ENCODE peak calls at places on chromosome 12, in four cellular contexts. One of them, this sample, is unnamed.

GRCh38 chr12:100913872-100914600 is 119.5 kb downstream of the ANO4 start:
- DNase-seq in neural crest cell: no peak
- DNase-seq in upper lobe of left lung: no peak
- DNase-seq in nephron progenitor cell: no peak
- DNase-seq in this sample: no peak

GRCh38 chr12:33945438-33945784 is 76.9 kb upstream of the ALG10 start:
- DNase-seq in neural crest cell: no peak
- DNase-seq in upper lobe of left lung: no peak
- DNase-seq in nephron progenitor cell: no peak
- DNase-seq in this sample: no peak

GRCh38 chr12:48084066-48084465 is 21.8 kb downstream of the SENP1 start:
- DNase-seq in neural crest cell: no peak
- DNase-seq in upper lobe of left lung: no peak
- DNase-seq in nephron progenitor cell: no peak
- DNase-seq in this sample: no peak

GRCh38 chr12:86158956-86159355 is 97.2 kb downstream of the MGAT4C start:
- DNase-seq in neural crest cell: no peak
- DNase-seq in upper lobe of left lung: no peak
- DNase-seq in nephron progenitor cell: no peak
- DNase-seq in this sample: no peak

GRCh38 chr12:65010437-65010836 is 110.7 kb downstream of the WIF1 start:
- DNase-seq in neural crest cell: no peak
- DNase-seq in upper lobe of left lung: no peak
- DNase-seq in nephron progenitor cell: no peak
- DNase-seq in this sample: no peak

GRCh38 chr12:54933381-54933780 is 51.2 kb downstream of the TESPA1 start:
- DNase-seq in neural crest cell: no peak
- DNase-seq in upper lobe of left lung: no peak
- DNase-seq in nephron progenitor cell: no peak
- DNase-seq in this sample: no peak

GRCh38 chr12:108832730-108833354 is 24.5 kb downstream of the SSH1 start:
- DNase-seq in neural crest cell: no peak
- DNase-seq in upper lobe of left lung: no peak
- DNase-seq in nephron progenitor cell: no peak
- DNase-seq in this sample: no peak

GRCh38 chr12:110354172-110354780 is 49.2 kb downstream of the ANAPC7 start:
- DNase-seq in neural crest cell: no peak
- DNase-seq in upper lobe of left lung: no peak
- DNase-seq in nephron progenitor cell: no peak
- DNase-seq in this sample: no peak

GRCh38 chr12:58306266-58306995 is 365.1 kb downstream of the ATP23 start:
- DNase-seq in neural crest cell: no peak
- DNase-seq in upper lobe of left lung: no peak
- DNase-seq in nephron progenitor cell: no peak
- DNase-seq in this sample: no peak

GRCh38 chr12:124646385-124647230 is 79.2 kb upstream of the NCOR2 start:
- DNase-seq in neural crest cell: no peak
- DNase-seq in upper lobe of left lung: peak; percentile 85
- DNase-seq in nephron progenitor cell: no peak
- DNase-seq in this sample: no peak

GRCh38 chr12:109736552-109737108 is 23.0 kb downstream of the FAM222A start:
- DNase-seq in neural crest cell: peak; percentile 71
- DNase-seq in upper lobe of left lung: no peak
- DNase-seq in nephron progenitor cell: peak; percentile 91
- DNase-seq in this sample: no peak

GRCh38 chr12:63922446-63922845 is 77.9 kb downstream of the SRGAP1 start:
- DNase-seq in neural crest cell: no peak
- DNase-seq in upper lobe of left lung: no peak
- DNase-seq in nephron progenitor cell: no peak
- DNase-seq in this sample: no peak

GRCh38 chr12:46556820-46557524 is 184.4 kb upstream of the SLC38A2 start:
- DNase-seq in neural crest cell: no peak
- DNase-seq in upper lobe of left lung: no peak
- DNase-seq in nephron progenitor cell: no peak
- DNase-seq in this sample: no peak

GRCh38 chr12:68641138-68641537 is 30.4 kb downstream of the RAP1B start:
- DNase-seq in neural crest cell: no peak
- DNase-seq in upper lobe of left lung: no peak
- DNase-seq in nephron progenitor cell: no peak
- DNase-seq in this sample: no peak

GRCh38 chr12:13091831-13092230 is 11.6 kb downstream of the GSG1 start:
- DNase-seq in neural crest cell: no peak
- DNase-seq in upper lobe of left lung: no peak
- DNase-seq in nephron progenitor cell: no peak
- DNase-seq in this sample: no peak

GRCh38 chr12:754871-755562 is 2.6 kb downstream of the WNK1 start:
- DNase-seq in neural crest cell: no peak
- DNase-seq in upper lobe of left lung: no peak
- DNase-seq in nephron progenitor cell: no peak
- DNase-seq in this sample: no peak

GRCh38 chr12:12788131-12788530 is 2.7 kb downstream of the APOLD1 start:
- DNase-seq in neural crest cell: no peak
- DNase-seq in upper lobe of left lung: no peak
- DNase-seq in nephron progenitor cell: no peak
- DNase-seq in this sample: no peak

GRCh38 chr12:95943231-95943842 is at the start of gene AMDHD1:
- DNase-seq in neural crest cell: peak; percentile 65
- DNase-seq in upper lobe of left lung: peak; percentile 93
- DNase-seq in nephron progenitor cell: peak; percentile 77
- DNase-seq in this sample: peak; percentile 78

GRCh38 chr12:42568952-42569916 is 20.3 kb downstream of the PRICKLE1 start:
- DNase-seq in neural crest cell: no peak
- DNase-seq in upper lobe of left lung: no peak
- DNase-seq in nephron progenitor cell: no peak
- DNase-seq in this sample: no peak

GRCh38 chr12:12198124-12198523 is 68.7 kb downstream of the LRP6 start:
- DNase-seq in neural crest cell: no peak
- DNase-seq in upper lobe of left lung: no peak
- DNase-seq in nephron progenitor cell: no peak
- DNase-seq in this sample: no peak

GRCh38 chr12:15356831-15357456 is 34.6 kb downstream of the PTPRO start:
- DNase-seq in neural crest cell: no peak
- DNase-seq in upper lobe of left lung: no peak
- DNase-seq in nephron progenitor cell: no peak
- DNase-seq in this sample: no peak
- TF ChIP-seq CTCF in neural crest cell: no peak
- TF ChIP-seq CTCF in upper lobe of left lung: no peak
- TF ChIP-seq CTCF in nephron progenitor cell: no peak
- TF ChIP-seq CTCF in this sample: no peak

DNA sequence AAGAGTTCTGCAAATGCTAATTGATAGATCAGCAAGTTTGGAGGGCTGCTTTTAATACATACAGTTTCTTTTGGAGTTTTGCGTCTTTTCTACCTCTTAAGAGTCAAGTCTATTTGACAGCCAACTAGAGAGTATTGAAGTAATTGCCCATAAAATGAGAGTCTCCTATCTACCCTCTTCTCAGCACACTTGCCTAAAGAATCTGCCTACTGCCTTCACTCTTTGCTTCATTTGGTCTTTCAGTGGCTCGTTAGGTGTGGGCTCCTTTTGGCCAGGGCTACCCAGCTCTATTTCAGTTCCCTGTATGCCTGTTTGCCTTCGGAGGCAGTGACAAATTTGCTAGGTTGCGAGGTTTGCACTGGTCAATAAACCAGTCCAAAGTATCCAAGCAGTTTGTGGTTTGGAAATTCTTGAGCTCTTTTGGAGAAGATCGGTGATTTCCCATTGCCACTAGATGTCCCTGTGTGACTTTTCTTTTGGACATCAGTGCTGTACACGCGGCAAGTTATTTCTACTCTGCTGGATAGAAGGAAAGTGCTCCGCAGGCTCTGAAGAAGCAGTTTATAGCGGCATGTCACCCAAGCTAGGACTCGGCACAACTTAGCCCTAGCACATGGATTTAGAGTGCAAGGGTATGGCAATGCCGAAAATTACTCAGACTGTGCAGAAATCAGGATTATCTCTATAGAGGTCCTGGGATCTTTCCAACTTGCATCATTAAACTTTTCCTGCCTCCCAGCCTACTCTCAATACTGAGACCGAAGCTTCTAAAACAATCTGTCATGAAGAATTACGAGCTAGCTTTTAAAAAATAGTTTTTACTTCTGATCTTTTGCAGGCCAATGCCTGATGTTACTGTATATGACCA is 38.6 kb downstream of the MGST1 start:
- DNase-seq in neural crest cell: no peak
- DNase-seq in upper lobe of left lung: no peak
- DNase-seq in nephron progenitor cell: peak; percentile 20
- DNase-seq in this sample: no peak
- TF ChIP-seq CTCF in neural crest cell: peak; percentile 75
- TF ChIP-seq CTCF in upper lobe of left lung: peak; percentile 38
- TF ChIP-seq CTCF in nephron progenitor cell: peak; percentile 42
- TF ChIP-seq CTCF in this sample: peak; percentile 70

GRCh38 chr12:120922279-120922678 is 18.1 kb upstream of the SPPL3 start:
- DNase-seq in neural crest cell: no peak
- DNase-seq in upper lobe of left lung: no peak
- DNase-seq in nephron progenitor cell: no peak
- DNase-seq in this sample: no peak
- TF ChIP-seq CTCF in neural crest cell: no peak
- TF ChIP-seq CTCF in upper lobe of left lung: no peak
- TF ChIP-seq CTCF in nephron progenitor cell: no peak
- TF ChIP-seq CTCF in this sample: no peak

DNA sequence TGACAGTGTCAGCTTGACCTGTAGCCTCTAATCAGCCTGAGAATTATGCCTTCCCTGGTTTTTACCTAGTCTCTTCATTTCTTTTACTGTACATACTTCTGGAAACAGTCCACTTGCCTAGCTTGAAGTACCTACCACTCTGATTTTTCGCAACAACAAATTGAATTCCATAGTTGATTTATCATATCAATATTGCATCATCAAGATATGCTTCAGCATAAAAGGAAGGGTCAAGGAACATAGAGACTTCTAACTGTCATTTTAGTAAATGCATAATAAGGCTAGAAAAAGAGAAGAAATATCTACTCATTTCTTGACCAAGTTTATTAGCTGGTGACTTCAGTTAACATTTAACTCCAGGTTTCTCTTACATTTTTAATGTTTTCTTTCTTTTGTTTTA is 174.2 kb upstream of the FAR2 start:
- DNase-seq in neural crest cell: no peak
- DNase-seq in upper lobe of left lung: no peak
- DNase-seq in nephron progenitor cell: no peak
- DNase-seq in this sample: no peak
- TF ChIP-seq CTCF in neural crest cell: no peak
- TF ChIP-seq CTCF in upper lobe of left lung: no peak
- TF ChIP-seq CTCF in nephron progenitor cell: no peak
- TF ChIP-seq CTCF in this sample: no peak

DNA sequence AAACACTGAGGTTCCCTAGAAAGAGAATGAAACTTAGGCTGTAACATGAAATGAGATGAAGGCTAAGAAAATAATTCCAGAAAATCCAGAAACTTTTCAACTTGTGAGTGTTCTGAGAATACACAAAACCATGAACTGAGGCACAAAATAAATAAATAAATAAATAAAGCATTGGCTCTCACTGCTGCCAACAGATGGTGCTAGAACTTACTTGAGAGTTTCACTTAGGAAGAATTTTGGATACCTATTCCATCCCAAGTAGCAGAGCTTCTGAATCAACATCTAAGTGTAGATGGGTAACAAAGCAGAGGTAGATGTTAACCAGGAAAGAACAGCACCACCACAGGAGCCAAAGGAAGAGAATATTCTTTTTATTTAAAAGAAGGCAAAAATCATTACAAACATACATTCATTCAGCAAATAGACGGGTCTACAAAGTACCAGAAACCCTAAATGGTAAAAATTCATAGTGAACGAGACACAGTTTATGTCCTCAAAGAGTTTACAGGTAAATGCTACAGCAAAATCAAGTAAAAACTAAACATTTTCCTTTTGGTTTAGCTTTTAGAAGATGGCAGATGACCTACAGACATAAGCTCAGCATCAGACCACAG is 16.7 kb downstream of the EPS8 start:
- DNase-seq in neural crest cell: no peak
- DNase-seq in upper lobe of left lung: no peak
- DNase-seq in nephron progenitor cell: no peak
- DNase-seq in this sample: no peak
- TF ChIP-seq CTCF in neural crest cell: peak; percentile 66
- TF ChIP-seq CTCF in upper lobe of left lung: no peak
- TF ChIP-seq CTCF in nephron progenitor cell: peak; percentile 44
- TF ChIP-seq CTCF in this sample: peak; percentile 51

GRCh38 chr12:49369723-49370145 is 2.5 kb downstream of the SPATS2 start:
- DNase-seq in neural crest cell: no peak
- DNase-seq in upper lobe of left lung: no peak
- DNase-seq in nephron progenitor cell: no peak
- DNase-seq in this sample: peak; percentile 49
- TF ChIP-seq CTCF in neural crest cell: peak; percentile 51
- TF ChIP-seq CTCF in upper lobe of left lung: peak; percentile 32
- TF ChIP-seq CTCF in nephron progenitor cell: peak; percentile 23
- TF ChIP-seq CTCF in this sample: peak; percentile 68

DNA sequence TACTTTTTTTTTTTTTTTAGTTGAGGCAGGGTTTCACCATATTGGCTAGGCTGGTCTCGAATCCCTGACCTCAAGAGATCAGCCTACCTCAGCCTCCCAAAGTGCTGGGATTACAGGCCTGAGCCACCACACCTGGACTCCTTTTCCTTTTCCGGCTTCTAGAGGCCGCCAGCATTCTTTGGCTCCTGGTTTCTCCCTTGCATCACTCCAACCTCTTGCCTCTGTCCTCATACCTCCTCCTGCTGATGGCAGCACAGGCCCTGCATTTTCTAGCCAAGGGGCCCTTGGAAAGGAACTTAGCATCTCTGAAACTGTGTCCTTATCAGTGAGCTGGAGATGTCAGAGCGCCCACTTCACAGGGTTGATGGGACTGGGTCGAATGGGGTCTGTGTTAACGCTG is 53.3 kb downstream of the MAP1LC3B2 start:
- DNase-seq in neural crest cell: no peak
- DNase-seq in upper lobe of left lung: no peak
- DNase-seq in nephron progenitor cell: no peak
- DNase-seq in this sample: no peak
- TF ChIP-seq CTCF in neural crest cell: no peak
- TF ChIP-seq CTCF in upper lobe of left lung: no peak
- TF ChIP-seq CTCF in nephron progenitor cell: no peak
- TF ChIP-seq CTCF in this sample: no peak

DNA sequence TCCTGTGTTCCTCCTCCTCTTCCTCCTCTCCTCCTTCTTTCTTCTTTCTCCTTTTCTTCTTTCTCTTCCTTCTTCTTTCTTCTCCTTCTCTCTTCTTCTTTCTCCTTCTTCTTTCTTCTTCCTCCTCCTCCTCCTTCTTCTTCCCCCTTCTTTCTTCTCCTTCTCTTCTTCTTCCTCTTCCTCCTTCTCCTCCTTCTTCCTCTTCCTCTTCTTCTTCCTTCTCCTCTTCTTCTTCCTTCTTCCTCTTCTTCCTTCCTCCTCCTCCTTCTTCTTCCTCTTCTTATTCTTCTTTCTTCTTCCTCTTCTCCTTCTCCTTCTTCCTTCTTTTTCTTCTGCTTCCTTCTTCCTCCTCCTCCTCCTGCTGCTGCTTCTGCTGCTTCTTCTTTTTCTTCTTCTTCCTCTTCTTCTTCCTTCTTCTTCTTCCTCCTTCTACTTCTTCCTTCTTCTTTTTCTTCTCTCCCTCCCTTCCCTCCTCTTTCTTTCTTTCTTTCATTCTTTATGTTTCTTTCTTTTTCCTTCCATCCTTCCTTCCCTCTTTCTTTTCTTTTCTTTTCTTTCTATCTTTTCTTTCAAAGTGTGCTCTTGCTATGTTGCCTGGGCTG is 19.0 kb downstream of the C12orf71 start:
- DNase-seq in neural crest cell: no peak
- DNase-seq in upper lobe of left lung: no peak
- DNase-seq in nephron progenitor cell: no peak
- DNase-seq in this sample: no peak
- TF ChIP-seq CTCF in neural crest cell: no peak
- TF ChIP-seq CTCF in upper lobe of left lung: no peak
- TF ChIP-seq CTCF in nephron progenitor cell: no peak
- TF ChIP-seq CTCF in this sample: no peak

This sample was measured in type B pancreatic cell.